ENCODE peak calls at places on chromosomes 12 and 14, in seven cellular contexts. One of them, this sample, is unnamed.

GRCh38 chr12:42380733-42381132 is 54.8 kb downstream of the PPHLN1 start:
- DNase-seq in bronchial epithelial cell: no peak
- DNase-seq in right atrium auricular region: no peak
- DNase-seq in foreskin fibroblast: no peak
- DNase-seq in GM23248: no peak
- DNase-seq in MG63: no peak
- DNase-seq in aorta: no peak
- DNase-seq in this sample: no peak

GRCh38 chr12:79685068-79685467 is 5.7 kb downstream of the PAWR start:
- DNase-seq in bronchial epithelial cell: peak
- DNase-seq in right atrium auricular region: no peak
- DNase-seq in foreskin fibroblast: no peak
- DNase-seq in GM23248: peak
- DNase-seq in MG63: no peak
- DNase-seq in aorta: no peak
- DNase-seq in this sample: no peak

GRCh38 chr14:50667491-50668007 is 557 bp downstream of the SAV1 start:
- DNase-seq in bronchial epithelial cell: peak
- DNase-seq in right atrium auricular region: no peak
- DNase-seq in foreskin fibroblast: no peak
- DNase-seq in GM23248: no peak
- DNase-seq in MG63: no peak
- DNase-seq in aorta: no peak
- DNase-seq in this sample: no peak

GRCh38 chr12:124827588-124828184 is 36.0 kb downstream of the SCARB1 start:
- DNase-seq in bronchial epithelial cell: no peak
- DNase-seq in right atrium auricular region: no peak
- DNase-seq in foreskin fibroblast: no peak
- DNase-seq in GM23248: no peak
- DNase-seq in MG63: no peak
- DNase-seq in aorta: no peak
- DNase-seq in this sample: no peak

GRCh38 chr12:79521576-79521975 is 169.2 kb downstream of the PAWR start:
- DNase-seq in bronchial epithelial cell: peak
- DNase-seq in right atrium auricular region: no peak
- DNase-seq in foreskin fibroblast: no peak
- DNase-seq in GM23248: peak
- DNase-seq in MG63: no peak
- DNase-seq in aorta: no peak
- DNase-seq in this sample: no peak

GRCh38 chr14:23154876-23155587 is 28.4 kb downstream of the SLC7A8 start:
- DNase-seq in bronchial epithelial cell: peak
- DNase-seq in right atrium auricular region: peak
- DNase-seq in foreskin fibroblast: peak
- DNase-seq in GM23248: peak
- DNase-seq in MG63: peak
- DNase-seq in aorta: peak
- DNase-seq in this sample: peak

GRCh38 chr12:1583421-1584078 is 10.8 kb downstream of the FBXL14 start:
- DNase-seq in bronchial epithelial cell: peak
- DNase-seq in right atrium auricular region: no peak
- DNase-seq in foreskin fibroblast: peak
- DNase-seq in GM23248: peak
- DNase-seq in MG63: peak
- DNase-seq in aorta: peak
- DNase-seq in this sample: no peak

GRCh38 chr14:101884537-101885253 is 79.7 kb upstream of the DYNC1H1 start:
- DNase-seq in bronchial epithelial cell: no peak
- DNase-seq in right atrium auricular region: no peak
- DNase-seq in foreskin fibroblast: no peak
- DNase-seq in GM23248: no peak
- DNase-seq in MG63: no peak
- DNase-seq in aorta: no peak
- DNase-seq in this sample: no peak

GRCh38 chr12:120079352-120080042 is 37.1 kb downstream of the RAB35 start:
- DNase-seq in bronchial epithelial cell: peak
- DNase-seq in right atrium auricular region: no peak
- DNase-seq in foreskin fibroblast: no peak
- DNase-seq in GM23248: peak
- DNase-seq in MG63: no peak
- DNase-seq in aorta: peak
- DNase-seq in this sample: no peak

GRCh38 chr14:31717294-31718085 is 156.3 kb downstream of the NUBPL start:
- DNase-seq in bronchial epithelial cell: peak
- DNase-seq in right atrium auricular region: no peak
- DNase-seq in foreskin fibroblast: no peak
- DNase-seq in GM23248: no peak
- DNase-seq in MG63: no peak
- DNase-seq in aorta: no peak
- DNase-seq in this sample: no peak

GRCh38 chr12:68177562-68177961 is 18.0 kb upstream of the IFNG start:
- DNase-seq in bronchial epithelial cell: no peak
- DNase-seq in right atrium auricular region: no peak
- DNase-seq in foreskin fibroblast: no peak
- DNase-seq in GM23248: no peak
- DNase-seq in MG63: no peak
- DNase-seq in aorta: no peak
- DNase-seq in this sample: no peak

GRCh38 chr12:56840922-56841321 is 77.8 kb downstream of the HSD17B6 start:
- DNase-seq in bronchial epithelial cell: peak
- DNase-seq in right atrium auricular region: no peak
- DNase-seq in foreskin fibroblast: no peak
- DNase-seq in GM23248: peak
- DNase-seq in MG63: peak
- DNase-seq in aorta: no peak
- DNase-seq in this sample: peak

GRCh38 chr12:88585054-88585453 is 4.8 kb upstream of the KITLG start:
- DNase-seq in bronchial epithelial cell: no peak
- DNase-seq in right atrium auricular region: no peak
- DNase-seq in foreskin fibroblast: no peak
- DNase-seq in GM23248: no peak
- DNase-seq in MG63: no peak
- DNase-seq in aorta: no peak
- DNase-seq in this sample: no peak

GRCh38 chr12:110844551-110845395 is 2.0 kb upstream of the CCDC63 start:
- DNase-seq in bronchial epithelial cell: peak
- DNase-seq in right atrium auricular region: no peak
- DNase-seq in foreskin fibroblast: peak
- DNase-seq in GM23248: peak
- DNase-seq in MG63: peak
- DNase-seq in aorta: peak
- DNase-seq in this sample: no peak

GRCh38 chr12:76400136-76400535 is 51.9 kb upstream of the BBS10 start:
- DNase-seq in bronchial epithelial cell: no peak
- DNase-seq in right atrium auricular region: no peak
- DNase-seq in foreskin fibroblast: no peak
- DNase-seq in GM23248: no peak
- DNase-seq in MG63: no peak
- DNase-seq in aorta: no peak
- DNase-seq in this sample: no peak

GRCh38 chr14:88904864-88905263 is 80.4 kb downstream of the TTC8 start:
- DNase-seq in bronchial epithelial cell: no peak
- DNase-seq in right atrium auricular region: no peak
- DNase-seq in foreskin fibroblast: no peak
- DNase-seq in GM23248: peak
- DNase-seq in MG63: no peak
- DNase-seq in aorta: no peak
- DNase-seq in this sample: no peak

GRCh38 chr14:104355949-104356737 is 217.8 kb downstream of the KIF26A start:
- DNase-seq in bronchial epithelial cell: no peak
- DNase-seq in right atrium auricular region: no peak
- DNase-seq in foreskin fibroblast: no peak
- DNase-seq in GM23248: no peak
- DNase-seq in MG63: no peak
- DNase-seq in aorta: no peak
- DNase-seq in this sample: no peak

GRCh38 chr12:121532503-121533390 is 48.1 kb downstream of the KDM2B start:
- DNase-seq in bronchial epithelial cell: no peak
- DNase-seq in right atrium auricular region: no peak
- DNase-seq in foreskin fibroblast: peak
- DNase-seq in GM23248: peak
- DNase-seq in MG63: no peak
- DNase-seq in aorta: no peak
- DNase-seq in this sample: no peak

DNA sequence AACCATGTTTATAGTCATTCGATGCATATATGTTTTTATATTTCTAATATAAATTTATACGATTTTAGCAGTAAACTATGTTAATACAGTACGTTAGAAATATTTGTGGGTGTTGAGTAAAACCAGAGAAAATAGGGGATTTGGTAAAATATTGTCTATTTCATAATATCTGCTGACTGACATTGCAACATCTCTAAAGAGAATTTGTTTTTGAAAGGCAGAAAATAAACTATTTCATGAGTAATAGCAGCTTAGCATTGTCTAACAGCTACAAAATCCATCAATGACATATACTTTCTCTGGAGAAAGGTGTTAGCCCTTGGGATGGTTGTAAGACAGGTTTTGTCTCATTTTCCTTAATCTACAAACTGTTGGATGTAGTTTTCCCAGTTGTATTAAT is 144.9 kb downstream of the PDE3A start:
- DNase-seq in bronchial epithelial cell: no peak
- DNase-seq in right atrium auricular region: no peak
- DNase-seq in foreskin fibroblast: no peak
- DNase-seq in GM23248: peak
- DNase-seq in MG63: no peak
- DNase-seq in aorta: no peak
- DNase-seq in this sample: no peak
- H3K4me3 ChIP-seq in bronchial epithelial cell: no peak
- H3K4me3 ChIP-seq in right atrium auricular region: no peak
- H3K4me3 ChIP-seq in foreskin fibroblast: no peak
- H3K4me3 ChIP-seq in GM23248: no peak
- H3K4me3 ChIP-seq in MG63: no peak
- H3K4me3 ChIP-seq in aorta: no peak
- H3K4me3 ChIP-seq in this sample: no peak

DNA sequence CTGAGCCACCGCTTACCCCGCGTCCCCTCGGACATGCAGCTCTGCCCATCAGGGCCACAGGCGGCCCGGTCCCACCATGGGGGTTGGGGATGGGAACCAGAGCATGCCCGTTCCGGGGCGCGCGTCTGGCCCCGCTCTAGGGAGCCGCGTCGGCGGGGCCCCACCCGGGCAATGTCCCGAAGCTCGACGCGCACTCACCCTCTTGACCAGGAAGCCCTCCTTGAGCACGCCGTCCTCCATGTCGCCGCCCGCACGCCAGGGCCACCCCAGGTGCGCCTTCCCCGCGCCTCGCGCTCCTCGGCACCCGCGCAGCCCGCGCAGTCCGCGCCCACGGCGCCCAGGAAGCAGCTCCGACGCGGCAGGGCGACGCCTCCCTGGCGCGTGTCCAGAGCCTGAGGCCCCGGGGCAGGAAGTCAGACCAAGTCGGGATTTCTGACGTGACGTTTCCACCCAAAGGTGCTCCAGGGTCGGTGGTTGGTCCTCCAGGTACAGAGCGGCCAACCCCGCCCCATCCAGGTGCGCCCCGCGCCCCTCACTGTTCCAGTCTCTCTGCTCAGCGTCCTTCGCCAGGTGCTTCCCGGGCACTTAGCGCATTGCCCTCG is at the start of gene PLEK2:
- DNase-seq in bronchial epithelial cell: peak
- DNase-seq in right atrium auricular region: no peak
- DNase-seq in foreskin fibroblast: no peak
- DNase-seq in GM23248: peak
- DNase-seq in MG63: peak
- DNase-seq in aorta: peak
- DNase-seq in this sample: no peak
- H3K4me3 ChIP-seq in bronchial epithelial cell: peak
- H3K4me3 ChIP-seq in right atrium auricular region: peak
- H3K4me3 ChIP-seq in foreskin fibroblast: peak
- H3K4me3 ChIP-seq in GM23248: peak
- H3K4me3 ChIP-seq in MG63: no peak
- H3K4me3 ChIP-seq in aorta: peak
- H3K4me3 ChIP-seq in this sample: peak

GRCh38 chr12:97164936-97165335 is 257.9 kb downstream of the NEDD1 start:
- DNase-seq in bronchial epithelial cell: no peak
- DNase-seq in right atrium auricular region: no peak
- DNase-seq in foreskin fibroblast: no peak
- DNase-seq in GM23248: no peak
- DNase-seq in MG63: no peak
- DNase-seq in aorta: no peak
- DNase-seq in this sample: no peak
- H3K4me3 ChIP-seq in bronchial epithelial cell: no peak
- H3K4me3 ChIP-seq in right atrium auricular region: no peak
- H3K4me3 ChIP-seq in foreskin fibroblast: no peak
- H3K4me3 ChIP-seq in GM23248: no peak
- H3K4me3 ChIP-seq in MG63: no peak
- H3K4me3 ChIP-seq in aorta: no peak
- H3K4me3 ChIP-seq in this sample: no peak

GRCh38 chr12:6772331-6772695 is at the start of gene LAG3:
- DNase-seq in bronchial epithelial cell: no peak
- DNase-seq in right atrium auricular region: no peak
- DNase-seq in foreskin fibroblast: no peak
- DNase-seq in GM23248: no peak
- DNase-seq in MG63: no peak
- DNase-seq in aorta: no peak
- DNase-seq in this sample: no peak

GRCh38 chr12:6772729-6773661 is 675 bp downstream of the LAG3 start:
- DNase-seq in bronchial epithelial cell: no peak
- DNase-seq in right atrium auricular region: no peak
- DNase-seq in foreskin fibroblast: no peak
- DNase-seq in GM23248: no peak
- DNase-seq in MG63: no peak
- DNase-seq in aorta: no peak
- DNase-seq in this sample: no peak

GRCh38 chr12:6774557-6775062 is 2.3 kb downstream of the LAG3 start:
- DNase-seq in bronchial epithelial cell: no peak
- DNase-seq in right atrium auricular region: no peak
- DNase-seq in foreskin fibroblast: no peak
- DNase-seq in GM23248: no peak
- DNase-seq in MG63: no peak
- DNase-seq in aorta: no peak
- DNase-seq in this sample: no peak

GRCh38 chr12:6775185-6775770 is 3.0 kb downstream of the LAG3 start:
- DNase-seq in bronchial epithelial cell: no peak
- DNase-seq in right atrium auricular region: no peak
- DNase-seq in foreskin fibroblast: no peak
- DNase-seq in GM23248: no peak
- DNase-seq in MG63: no peak
- DNase-seq in aorta: no peak
- DNase-seq in this sample: no peak

DNA sequence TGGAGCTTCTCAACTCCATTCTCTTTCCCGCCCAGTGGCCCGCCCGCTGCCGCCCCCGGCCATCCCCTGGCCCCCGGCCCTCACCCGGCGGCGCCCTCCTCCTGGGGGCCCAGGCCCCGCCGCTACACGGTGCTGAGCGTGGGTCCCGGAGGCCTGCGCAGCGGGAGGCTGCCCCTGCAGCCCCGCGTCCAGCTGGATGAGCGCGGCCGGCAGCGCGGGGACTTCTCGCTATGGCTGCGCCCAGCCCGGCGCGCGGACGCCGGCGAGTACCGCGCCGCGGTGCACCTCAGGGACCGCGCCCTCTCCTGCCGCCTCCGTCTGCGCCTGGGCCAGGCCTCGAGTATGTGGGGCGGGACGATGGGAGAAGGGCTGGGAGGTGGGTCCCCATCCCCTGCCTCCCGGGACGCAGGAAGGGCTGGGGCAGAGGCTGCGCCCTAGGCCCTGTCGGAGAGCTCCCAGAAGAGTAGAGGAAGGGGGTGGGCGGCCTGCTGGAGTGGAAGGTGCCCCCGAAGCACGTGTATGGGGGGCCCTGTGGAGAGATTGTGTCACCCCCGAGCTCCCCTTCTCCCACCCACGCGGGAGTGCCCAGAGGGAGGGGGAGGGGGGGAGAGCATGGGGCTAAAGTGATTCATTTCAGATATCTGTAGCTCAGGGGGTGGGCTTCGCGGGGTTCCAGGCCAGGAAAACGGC is 1.5 kb downstream of the LAG3 start:
- DNase-seq in bronchial epithelial cell: no peak
- DNase-seq in right atrium auricular region: no peak
- DNase-seq in foreskin fibroblast: no peak
- DNase-seq in GM23248: no peak
- DNase-seq in MG63: no peak
- DNase-seq in aorta: no peak
- DNase-seq in this sample: no peak
- H3K4me3 ChIP-seq in bronchial epithelial cell: no peak
- H3K4me3 ChIP-seq in right atrium auricular region: no peak
- H3K4me3 ChIP-seq in foreskin fibroblast: no peak
- H3K4me3 ChIP-seq in GM23248: no peak
- H3K4me3 ChIP-seq in MG63: no peak
- H3K4me3 ChIP-seq in aorta: no peak
- H3K4me3 ChIP-seq in this sample: no peak

This sample was measured in skeletal muscle cell.